ENCODE peak calls at places on chromosome 18, in five cellular contexts. One of them, this sample, is unnamed.

GRCh38 chr18:68436485-68436884 is 278.4 kb downstream of the TMX3 start:
- DNase-seq in sigmoid colon: no peak
- DNase-seq in ovary: no peak
- DNase-seq in K562: no peak
- DNase-seq in tibial nerve: no peak
- DNase-seq in this sample: no peak

GRCh38 chr18:79902640-79903039 is 48.8 kb downstream of the SLC66A2 start:
- DNase-seq in ovary: peak; percentile 17
- DNase-seq in tibial nerve: no peak
- DNase-seq in K562: no peak
- DNase-seq in sigmoid colon: peak; percentile 48
- DNase-seq in this sample: peak; percentile 71

GRCh38 chr18:75625966-75626365 is 198.5 kb upstream of the SMIM21 start:
- DNase-seq in K562: no peak
- DNase-seq in tibial nerve: no peak
- DNase-seq in sigmoid colon: no peak
- DNase-seq in ovary: no peak
- DNase-seq in this sample: no peak

GRCh38 chr18:70288171-70288850 is 534 bp upstream of the SOCS6 start:
- DNase-seq in K562: no peak
- DNase-seq in sigmoid colon: peak; percentile 78
- DNase-seq in tibial nerve: no peak
- DNase-seq in ovary: peak; percentile 54
- DNase-seq in this sample: peak; percentile 69

GRCh38 chr18:8177330-8178016 is 431.8 kb upstream of the RAB12 start:
- DNase-seq in sigmoid colon: no peak
- DNase-seq in K562: no peak
- DNase-seq in ovary: no peak
- DNase-seq in tibial nerve: no peak
- DNase-seq in this sample: no peak

GRCh38 chr18:52685316-52685715 is 345.3 kb downstream of the DCC start:
- DNase-seq in ovary: no peak
- DNase-seq in K562: no peak
- DNase-seq in tibial nerve: no peak
- DNase-seq in sigmoid colon: no peak
- DNase-seq in this sample: no peak

GRCh38 chr18:22108674-22109073 is 60.7 kb upstream of the GATA6 start:
- DNase-seq in ovary: no peak
- DNase-seq in tibial nerve: no peak
- DNase-seq in K562: no peak
- DNase-seq in sigmoid colon: no peak
- DNase-seq in this sample: no peak

GRCh38 chr18:80109676-80110078 is 615 bp downstream of the ADNP2 start:
- DNase-seq in ovary: peak; percentile 59
- DNase-seq in K562: no peak
- DNase-seq in sigmoid colon: peak; percentile 77
- DNase-seq in tibial nerve: no peak
- DNase-seq in this sample: peak; percentile 81

GRCh38 chr18:8478166-8478967 is 130.9 kb upstream of the RAB12 start:
- DNase-seq in tibial nerve: peak; percentile 50
- DNase-seq in ovary: peak; percentile 45
- DNase-seq in sigmoid colon: no peak
- DNase-seq in K562: peak; percentile 91
- DNase-seq in this sample: no peak

GRCh38 chr18:22650247-22650646 is 232.5 kb upstream of the CTAGE1 start:
- DNase-seq in ovary: no peak
- DNase-seq in K562: no peak
- DNase-seq in tibial nerve: no peak
- DNase-seq in sigmoid colon: no peak
- DNase-seq in this sample: no peak

GRCh38 chr18:616380-616995 is 19.7 kb downstream of the CLUL1 start:
- DNase-seq in sigmoid colon: no peak
- DNase-seq in tibial nerve: no peak
- DNase-seq in ovary: no peak
- DNase-seq in K562: peak; percentile 58
- DNase-seq in this sample: no peak

GRCh38 chr18:50159654-50160046 is 35.3 kb downstream of the MYO5B start:
- DNase-seq in tibial nerve: no peak
- DNase-seq in K562: no peak
- DNase-seq in sigmoid colon: no peak
- DNase-seq in ovary: no peak
- DNase-seq in this sample: no peak

GRCh38 chr18:23838801-23839366 is 149.6 kb downstream of the LAMA3 start:
- DNase-seq in sigmoid colon: no peak
- DNase-seq in tibial nerve: no peak
- DNase-seq in ovary: no peak
- DNase-seq in K562: no peak
- DNase-seq in this sample: no peak

GRCh38 chr18:22348521-22349316 is 69.0 kb downstream of the CTAGE1 start:
- DNase-seq in sigmoid colon: no peak
- DNase-seq in tibial nerve: no peak
- DNase-seq in ovary: peak; percentile 85
- DNase-seq in K562: no peak
- DNase-seq in this sample: no peak

GRCh38 chr18:78984941-78985784 is 5.5 kb downstream of the SALL3 start:
- DNase-seq in tibial nerve: no peak
- DNase-seq in sigmoid colon: no peak
- DNase-seq in ovary: no peak
- DNase-seq in K562: no peak
- DNase-seq in this sample: no peak

GRCh38 chr18:13036622-13037320 is 45.6 kb downstream of the CEP192 start:
- DNase-seq in ovary: no peak
- DNase-seq in K562: no peak
- DNase-seq in sigmoid colon: no peak
- DNase-seq in tibial nerve: no peak
- DNase-seq in this sample: no peak

GRCh38 chr18:66555585-66555984 is 48.3 kb downstream of the CDH19 start:
- DNase-seq in sigmoid colon: no peak
- DNase-seq in tibial nerve: no peak
- DNase-seq in K562: no peak
- DNase-seq in ovary: no peak
- DNase-seq in this sample: no peak

GRCh38 chr18:6920099-6920955 is 190.8 kb downstream of the ARHGAP28 start:
- DNase-seq in tibial nerve: peak; percentile 79
- DNase-seq in ovary: peak; percentile 40
- DNase-seq in K562: peak; percentile 44
- DNase-seq in sigmoid colon: no peak
- DNase-seq in this sample: no peak

GRCh38 chr18:34773961-34774754 is 64.1 kb downstream of the DTNA start:
- DNase-seq in sigmoid colon: peak; percentile 70
- DNase-seq in tibial nerve: no peak
- DNase-seq in ovary: peak; percentile 41
- DNase-seq in K562: no peak
- DNase-seq in this sample: no peak

GRCh38 chr18:13260114-13260926 is 41.8 kb downstream of the LDLRAD4 start:
- DNase-seq in K562: no peak
- DNase-seq in ovary: no peak
- DNase-seq in sigmoid colon: no peak
- DNase-seq in tibial nerve: peak; percentile 34
- DNase-seq in this sample: peak; percentile 37

GRCh38 chr18:22228930-22229329 is 59.5 kb downstream of the GATA6 start:
- DNase-seq in ovary: no peak
- DNase-seq in sigmoid colon: no peak
- DNase-seq in K562: no peak
- DNase-seq in tibial nerve: no peak
- DNase-seq in this sample: no peak

DNA sequence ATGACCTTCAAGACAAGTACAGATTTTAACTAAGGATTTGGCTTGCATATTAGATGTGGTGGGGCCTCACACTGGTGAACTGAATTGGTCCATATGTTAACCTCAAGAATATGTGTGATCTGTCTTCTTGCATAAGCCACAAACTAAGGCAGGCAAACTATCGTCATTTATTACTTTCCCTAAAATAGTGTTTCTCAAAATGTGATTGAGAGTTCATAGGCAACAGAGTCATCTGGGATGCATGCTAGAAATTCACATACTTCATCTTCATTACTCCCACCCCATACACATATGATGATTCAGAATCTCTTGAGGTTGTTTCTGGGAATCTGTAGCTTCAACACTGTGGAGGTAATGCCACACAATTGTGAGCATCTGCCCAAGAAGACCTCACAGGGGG is 822.8 kb upstream of the CDH2 start:
- DNase-seq in K562: no peak
- DNase-seq in ovary: no peak
- DNase-seq in tibial nerve: no peak
- DNase-seq in sigmoid colon: no peak
- DNase-seq in this sample: no peak
- TF ChIP-seq EP300 in K562: no peak
- TF ChIP-seq EP300 in ovary: no peak
- TF ChIP-seq EP300 in tibial nerve: no peak
- TF ChIP-seq EP300 in sigmoid colon: no peak
- TF ChIP-seq EP300 in this sample: no peak

GRCh38 chr18:31946305-31947046 is 3.5 kb upstream of the TRAPPC8 start:
- DNase-seq in K562: no peak
- DNase-seq in sigmoid colon: no peak
- DNase-seq in tibial nerve: no peak
- DNase-seq in ovary: no peak
- DNase-seq in this sample: no peak

GRCh38 chr18:31957728-31958127 is 14.8 kb upstream of the TRAPPC8 start:
- DNase-seq in K562: no peak
- DNase-seq in ovary: no peak
- DNase-seq in tibial nerve: no peak
- DNase-seq in sigmoid colon: no peak
- DNase-seq in this sample: no peak

GRCh38 chr18:31954349-31954748 is 11.4 kb upstream of the TRAPPC8 start:
- DNase-seq in sigmoid colon: no peak
- DNase-seq in tibial nerve: peak; percentile 30
- DNase-seq in ovary: no peak
- DNase-seq in K562: no peak
- DNase-seq in this sample: no peak

GRCh38 chr18:31950620-31951019 is 7.7 kb upstream of the TRAPPC8 start:
- DNase-seq in K562: no peak
- DNase-seq in ovary: no peak
- DNase-seq in tibial nerve: no peak
- DNase-seq in sigmoid colon: no peak
- DNase-seq in this sample: no peak

DNA sequence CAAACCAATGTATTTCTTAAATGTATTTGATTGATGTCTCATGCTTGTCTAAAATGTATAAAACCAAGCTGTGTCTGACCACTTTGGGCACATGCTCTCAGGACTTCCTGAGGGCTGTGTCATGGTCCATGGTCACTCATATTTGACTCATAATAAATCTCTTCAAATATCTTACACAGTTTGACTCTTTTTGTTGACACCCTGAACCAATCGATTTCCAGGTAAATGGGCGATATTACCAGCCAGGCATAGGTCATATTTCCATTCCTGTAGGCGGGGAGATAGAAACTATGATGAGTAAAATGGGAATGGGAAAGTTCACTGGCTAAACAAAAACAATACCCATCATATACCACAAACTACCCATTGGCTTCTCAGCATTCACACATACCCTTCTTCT is 9.3 kb upstream of the TRAPPC8 start:
- DNase-seq in ovary: no peak
- DNase-seq in K562: no peak
- DNase-seq in tibial nerve: no peak
- DNase-seq in sigmoid colon: no peak
- DNase-seq in this sample: no peak
- H3K4me1 ChIP-seq in ovary: no peaks in the 10 kb centered on the region
- H3K4me1 ChIP-seq in K562: no peaks in the 10 kb centered on the region
- H3K4me1 ChIP-seq in tibial nerve: no peaks in the 10 kb centered on the region
- H3K4me1 ChIP-seq in sigmoid colon: no peaks in the 10 kb centered on the region
- H3K4me1 ChIP-seq in this sample: no peaks in the 10 kb centered on the region

GRCh38 chr18:77096031-77096371 is 36.6 kb downstream of the MBP start:
- DNase-seq in ovary: no peak
- DNase-seq in K562: no peak
- DNase-seq in tibial nerve: no peak
- DNase-seq in sigmoid colon: no peak
- DNase-seq in this sample: no peak
- TF ChIP-seq EP300 in ovary: no peak
- TF ChIP-seq EP300 in K562: no peak
- TF ChIP-seq EP300 in tibial nerve: no peak
- TF ChIP-seq EP300 in sigmoid colon: peak; percentile 18
- TF ChIP-seq EP300 in this sample: no peak

GRCh38 chr18:11953113-11953512 is 28.2 kb upstream of the IMPA2 start:
- DNase-seq in K562: no peak
- DNase-seq in ovary: no peak
- DNase-seq in tibial nerve: no peak
- DNase-seq in sigmoid colon: no peak
- DNase-seq in this sample: no peak

GRCh38 chr18:11950824-11951223 is 30.5 kb upstream of the IMPA2 start:
- DNase-seq in K562: no peak
- DNase-seq in sigmoid colon: no peak
- DNase-seq in tibial nerve: no peak
- DNase-seq in ovary: no peak
- DNase-seq in this sample: no peak

GRCh38 chr18:11948852-11949523 is 32.3 kb upstream of the IMPA2 start:
- DNase-seq in sigmoid colon: no peak
- DNase-seq in tibial nerve: no peak
- DNase-seq in ovary: no peak
- DNase-seq in K562: no peak
- DNase-seq in this sample: no peak

GRCh38 chr18:11947214-11948119 is 33.8 kb upstream of the IMPA2 start:
- DNase-seq in tibial nerve: peak; percentile 91
- DNase-seq in K562: peak; percentile 79
- DNase-seq in ovary: peak; percentile 90
- DNase-seq in sigmoid colon: peak; percentile 98
- DNase-seq in this sample: peak; percentile 93

DNA sequence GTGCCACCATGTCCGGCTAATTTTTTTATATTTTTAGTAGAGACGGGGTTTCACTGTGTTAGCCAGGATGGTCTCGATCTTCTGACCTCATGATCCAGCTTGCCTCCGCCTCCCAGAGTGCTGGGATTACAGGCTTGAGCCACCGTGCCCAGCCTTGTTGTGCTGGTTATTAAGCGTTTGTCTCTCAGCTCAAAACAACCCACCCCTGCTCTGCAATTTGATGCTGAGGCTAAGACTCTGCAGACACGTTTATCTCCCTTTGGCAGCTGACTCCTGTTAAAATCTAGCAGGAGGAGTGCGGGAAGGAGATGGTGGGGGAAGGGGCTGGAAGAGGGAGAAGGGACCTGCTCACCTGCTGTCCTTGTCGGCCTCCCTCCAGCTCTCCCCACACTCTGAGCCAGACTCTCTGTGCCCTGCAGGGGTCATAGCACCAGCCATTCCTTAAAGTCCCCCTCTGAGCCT is 29.9 kb upstream of the IMPA2 start:
- DNase-seq in K562: peak; percentile 16
- DNase-seq in sigmoid colon: no peak
- DNase-seq in tibial nerve: no peak
- DNase-seq in ovary: no peak
- DNase-seq in this sample: no peak
- H3K4me1 ChIP-seq in K562: peaks cover 43% of the 10 kb centered on the region
- H3K4me1 ChIP-seq in sigmoid colon: peaks cover 45% of the 10 kb centered on the region
- H3K4me1 ChIP-seq in tibial nerve: peaks cover 34% of the 10 kb centered on the region
- H3K4me1 ChIP-seq in ovary: no peaks in the 10 kb centered on the region
- H3K4me1 ChIP-seq in this sample: peaks cover 26% of the 10 kb centered on the region

GRCh38 chr18:9712130-9712577 is 4.1 kb downstream of the RAB31 start:
- DNase-seq in sigmoid colon: peak; percentile 52
- DNase-seq in K562: no peak
- DNase-seq in ovary: no peak
- DNase-seq in tibial nerve: no peak
- DNase-seq in this sample: no peak
- TF ChIP-seq EP300 in sigmoid colon: no peak
- TF ChIP-seq EP300 in K562: no peak
- TF ChIP-seq EP300 in ovary: no peak
- TF ChIP-seq EP300 in tibial nerve: no peak
- TF ChIP-seq EP300 in this sample: no peak

GRCh38 chr18:3054214-3054613 is 41.3 kb upstream of the LPIN2 start:
- DNase-seq in ovary: no peak
- DNase-seq in sigmoid colon: no peak
- DNase-seq in tibial nerve: no peak
- DNase-seq in K562: no peak
- DNase-seq in this sample: no peak
- H3K4me1 ChIP-seq in ovary: no peaks in the 10 kb centered on the region
- H3K4me1 ChIP-seq in sigmoid colon: no peaks in the 10 kb centered on the region
- H3K4me1 ChIP-seq in tibial nerve: peaks cover 28% of the 10 kb centered on the region
- H3K4me1 ChIP-seq in K562: peaks cover 3% of the 10 kb centered on the region
- H3K4me1 ChIP-seq in this sample: peaks cover 4% of the 10 kb centered on the region